ENCODE peak calls at places on chromosomes 16 and 17, in six cellular contexts. U, I, S, Y, H and E are unnamed samples.

GRCh38 chr16:89522287-89522686 is 14.1 kb downstream of the SPG7 start:
- DNase-seq in U (no peak), I (no peak), S (no peak), Y (no peak), H (no peak), E (no peak)

GRCh38 chr16:81136331-81137011 is 40.3 kb upstream of the GCSH start:
- DNase-seq in U (no peak), I (no peak), S (no peak), Y (peak), H (no peak), E (no peak)

GRCh38 chr17:77497578-77497934 is 356.8 kb downstream of the SEC14L1 start:
- DNase-seq in U (no peak), I (no peak), S (no peak), Y (peak), H (no peak), E (no peak)

GRCh38 chr17:83137523-83137922 is 58.1 kb downstream of the METRNL start:
- DNase-seq in U (no peak), I (no peak), S (no peak), Y (peak), H (no peak), E (no peak)

GRCh38 chr17:38421871-38422819 is 6.1 kb upstream of the ARHGAP23 start:
- DNase-seq in U (peak), I (no peak), S (no peak), Y (no peak), H (no peak), E (no peak)

GRCh38 chr16:20001856-20002707 is 71.6 kb downstream of the GPR139 start:
- DNase-seq in U (no peak), I (peak), S (no peak), Y (no peak), H (no peak), E (no peak)

GRCh38 chr17:4968166-4968915 is 724 bp upstream of the SPAG7 start:
- DNase-seq in U (no peak), I (peak), S (no peak), Y (no peak), H (no peak), E (no peak)

GRCh38 chr17:47373002-47373401 is 49.2 kb downstream of the EFCAB13 start:
- DNase-seq in U (no peak), I (no peak), S (no peak), Y (no peak), H (no peak), E (no peak)

GRCh38 chr16:3938843-3939624 is 58.5 kb upstream of the CREBBP start:
- DNase-seq in U (peak), I (peak), S (peak), Y (peak), H (peak), E (peak)

GRCh38 chr17:29583324-29584248 is 5.9 kb downstream of the GIT1 start:
- DNase-seq in U (no peak), I (no peak), S (no peak), Y (no peak), H (peak), E (no peak)

GRCh38 chr17:46044989-46045388 is 45.9 kb downstream of the STH start:
- DNase-seq in U (no peak), I (no peak), S (no peak), Y (no peak), H (no peak), E (no peak)

GRCh38 chr17:27893834-27894503 is 804 bp upstream of the LYRM9 start:
- DNase-seq in U (no peak), I (no peak), S (no peak), Y (no peak), H (no peak), E (no peak)

GRCh38 chr17:41633498-41634197 is 9.3 kb upstream of the KRT17 start:
- DNase-seq in U (peak), I (no peak), S (no peak), Y (no peak), H (no peak), E (no peak)

GRCh38 chr16:49617016-49617569 is 238.8 kb downstream of the ZNF423 start:
- DNase-seq in U (no peak), I (no peak), S (no peak), Y (peak), H (no peak), E (no peak)

GRCh38 chr17:76716146-76716833 is 5.5 kb upstream of the MXRA7 start:
- DNase-seq in U (peak), I (no peak), S (peak), Y (peak), H (no peak), E (peak)

GRCh38 chr17:4405038-4405669 is 28.6 kb upstream of the SPNS3 start:
- DNase-seq in U (no peak), I (no peak), S (no peak), Y (no peak), H (no peak), E (no peak)

GRCh38 chr16:27475561-27475960 is 73.6 kb downstream of the IL21R start:
- DNase-seq in U (peak), I (no peak), S (no peak), Y (peak), H (no peak), E (peak)

GRCh38 chr16:58337090-58337444 is 42.2 kb upstream of the PRSS54 start:
- DNase-seq in U (no peak), I (no peak), S (no peak), Y (no peak), H (no peak), E (no peak)

GRCh38 chr16:2032285-2033056 is 5.8 kb downstream of the NHERF2 start:
- DNase-seq in U (no peak), I (no peak), S (no peak), Y (no peak), H (no peak), E (no peak)

GRCh38 chr17:21019976-21020575 is 22.7 kb downstream of the USP22 start:
- DNase-seq in U (no peak), I (no peak), S (no peak), Y (no peak), H (no peak), E (no peak)

GRCh38 chr17:4739122-4740024 is at the start of the genes CXCL16 and ZMYND15:
- DNase-seq in U (peak), I (peak), S (peak), Y (no peak), H (peak), E (no peak)

DNA sequence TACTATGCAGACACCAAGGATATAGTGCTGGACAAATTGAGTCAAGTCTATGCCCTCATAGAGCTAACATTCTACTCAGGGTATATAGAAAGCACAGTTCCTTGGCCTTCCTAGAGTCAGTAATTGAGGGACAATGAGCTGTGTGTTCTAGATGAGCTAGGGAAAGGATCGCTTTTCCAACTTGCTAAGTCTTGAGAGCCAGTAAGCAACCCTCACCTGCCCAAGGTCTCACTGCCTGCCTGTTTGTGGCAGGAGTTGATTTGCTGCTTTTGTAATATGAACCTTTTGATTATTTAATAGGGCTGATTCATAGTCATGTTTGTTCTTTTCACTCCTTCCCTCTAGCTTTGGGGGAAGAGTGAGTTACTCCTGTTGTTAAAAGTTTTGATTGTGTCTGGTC is 6.5 kb downstream of the DDX42 start:
- DNase-seq in U (peak), I (no peak), S (no peak), Y (no peak), H (no peak), E (no peak)
- H3K27ac ChIP-seq in U (no peak), I (no peak), S (no peak), Y (no peak), H (no peak), E (no peak)

GRCh38 chr17:79986441-79987186 is 49.1 kb downstream of the TBC1D16 start:
- DNase-seq in U (peak), I (no peak), S (no peak), Y (peak), H (peak), E (no peak)

GRCh38 chr17:79987890-79988162 is 47.8 kb downstream of the TBC1D16 start:
- DNase-seq in U (no peak), I (no peak), S (no peak), Y (no peak), H (no peak), E (no peak)

GRCh38 chr17:79989106-79989835 is 46.4 kb downstream of the TBC1D16 start:
- DNase-seq in U (no peak), I (no peak), S (no peak), Y (no peak), H (no peak), E (no peak)

GRCh38 chr17:79987187-79987889 is 48.3 kb downstream of the TBC1D16 start:
- DNase-seq in U (no peak), I (no peak), S (no peak), Y (no peak), H (no peak), E (no peak)

DNA sequence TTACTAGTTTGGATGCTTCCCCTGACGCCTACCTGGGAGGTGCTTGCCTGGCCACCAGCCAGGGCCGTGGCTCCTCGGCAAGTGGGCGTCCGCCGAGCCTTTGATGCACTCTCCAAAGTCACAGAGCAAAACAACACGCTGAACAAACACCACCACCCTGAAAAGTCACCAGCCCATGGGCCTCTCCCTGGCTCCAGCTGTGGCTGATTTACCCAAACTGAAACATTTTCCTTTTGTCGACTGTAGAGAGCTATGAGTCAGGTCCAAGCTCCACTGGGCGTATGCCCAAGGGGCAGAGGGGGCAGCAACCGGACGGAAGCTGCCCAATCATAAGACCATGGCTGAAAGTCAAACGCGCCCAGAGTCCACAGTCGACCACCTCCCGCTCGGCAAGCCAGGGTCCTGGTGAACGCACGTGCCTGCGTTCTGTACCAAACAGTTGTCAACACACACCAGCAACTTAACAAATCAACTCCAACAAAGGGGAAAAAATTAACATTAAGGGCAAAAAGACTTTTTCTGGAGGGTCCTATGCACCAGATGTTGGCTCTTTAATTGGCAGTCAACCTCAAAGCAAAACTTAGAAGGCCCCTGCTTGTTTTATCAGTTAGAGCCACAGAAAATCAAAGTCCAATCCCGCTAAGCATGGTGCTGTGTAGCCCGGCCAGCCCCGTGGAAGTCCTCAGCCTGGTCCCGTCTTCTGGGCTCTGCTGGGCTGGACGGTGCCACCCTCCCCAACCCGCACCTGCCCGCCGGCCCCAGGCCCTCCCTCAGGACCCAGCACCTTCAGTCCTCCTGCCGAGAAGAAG is 47.3 kb downstream of the TBC1D16 start:
- DNase-seq in U (peak), I (no peak), S (no peak), Y (peak), H (no peak), E (peak)
- H3K27ac ChIP-seq in U (peak), I (no peak), S (no peak), Y (peak), H (no peak), E (peak)

GRCh38 chr16:14013571-14014283 is 57.4 kb upstream of the MRTFB start:
- DNase-seq in U (peak), I (peak), S (no peak), Y (no peak), H (peak), E (peak)
- H3K27ac ChIP-seq in U (peak), I (peak), S (no peak), Y (no peak), H (peak), E (peak)

DNA sequence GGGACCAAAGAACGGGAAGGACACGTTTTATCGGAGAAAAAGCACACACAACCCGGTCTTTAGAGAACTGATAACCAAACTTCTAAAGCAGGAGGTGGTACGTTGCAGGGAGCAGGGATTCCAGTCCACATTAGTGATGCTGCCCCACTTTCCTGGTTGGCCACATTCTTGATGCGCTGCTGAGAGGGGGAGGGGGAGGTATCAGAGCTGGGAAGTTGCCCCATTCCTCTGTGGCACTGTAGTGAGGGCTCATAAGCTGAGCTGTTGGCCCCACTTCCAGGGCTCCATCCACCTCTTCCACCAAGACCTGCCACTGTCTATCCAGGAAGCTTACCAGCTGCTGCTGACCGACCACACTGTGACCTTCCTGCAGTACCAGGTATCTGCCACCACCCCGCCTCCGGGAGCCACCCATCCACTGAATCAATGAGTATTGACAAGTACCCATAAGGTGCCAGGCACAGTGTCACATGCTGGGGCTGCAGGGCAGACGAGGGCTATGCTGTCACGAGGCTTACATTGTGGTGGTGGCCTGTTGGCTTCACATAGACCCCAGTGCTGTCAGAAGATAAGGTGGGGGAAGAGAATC is 1.0 kb downstream of the TSEN54 start:
- DNase-seq in U (no peak), I (no peak), S (no peak), Y (no peak), H (no peak), E (no peak)
- H3K27ac ChIP-seq in U (no peak), I (peak), S (peak), Y (no peak), H (peak), E (no peak)

GRCh38 chr16:56681939-56682702 is at the start of gene MT1X:
- DNase-seq in U (peak), I (peak), S (peak), Y (peak), H (peak), E (peak)

GRCh38 chr16:56682703-56683397 is 580 bp downstream of the MT1X start:
- DNase-seq in U (no peak), I (no peak), S (no peak), Y (no peak), H (no peak), E (no peak)

GRCh38 chr16:56684926-56685590 is 2.8 kb downstream of the MT1X start:
- DNase-seq in U (no peak), I (no peak), S (no peak), Y (no peak), H (no peak), E (no peak)

GRCh38 chr16:56684256-56684925 is 2.1 kb downstream of the MT1X start:
- DNase-seq in U (no peak), I (no peak), S (no peak), Y (no peak), H (no peak), E (no peak)

GRCh38 chr16:56683424-56684162 is 1.3 kb downstream of the MT1X start:
- DNase-seq in U (no peak), I (no peak), S (no peak), Y (no peak), H (no peak), E (no peak)
- H3K27ac ChIP-seq in U (no peak), I (no peak), S (no peak), Y (no peak), H (peak), E (no peak)

GRCh38 chr16:249431-249830 is 14.8 kb downstream of the FAM234A start:
- DNase-seq in U (no peak), I (no peak), S (no peak), Y (no peak), H (no peak), E (no peak)

GRCh38 chr16:254461-254860 is 19.8 kb downstream of the FAM234A start:
- DNase-seq in U (no peak), I (no peak), S (no peak), Y (no peak), H (no peak), E (no peak)

GRCh38 chr16:255183-255582 is 20.6 kb downstream of the RGS11 start:
- DNase-seq in U (no peak), I (no peak), S (no peak), Y (no peak), H (no peak), E (no peak)

GRCh38 chr16:253833-254232 is 19.2 kb downstream of the FAM234A start:
- DNase-seq in U (no peak), I (no peak), S (no peak), Y (no peak), H (no peak), E (no peak)

GRCh38 chr16:252366-253337 is 18.0 kb downstream of the FAM234A start:
- DNase-seq in U (no peak), I (no peak), S (no peak), Y (no peak), H (no peak), E (no peak)
- H3K27ac ChIP-seq in U (no peak), I (peak), S (peak), Y (no peak), H (peak), E (no peak)

GRCh38 chr17:39711851-39712250 is 12.0 kb downstream of the ERBB2 start:
- DNase-seq in U (no peak), I (no peak), S (no peak), Y (no peak), H (no peak), E (no peak)

GRCh38 chr17:39709319-39709997 is 9.6 kb downstream of the ERBB2 start:
- DNase-seq in U (no peak), I (no peak), S (no peak), Y (no peak), H (no peak), E (no peak)

GRCh38 chr17:39706921-39707337 is 7.1 kb downstream of the ERBB2 start:
- DNase-seq in U (no peak), I (no peak), S (no peak), Y (no peak), H (no peak), E (no peak)

GRCh38 chr17:39706383-39706782 is 6.5 kb downstream of the ERBB2 start:
- DNase-seq in U (no peak), I (no peak), S (no peak), Y (no peak), H (no peak), E (no peak)

GRCh38 chr17:39709998-39710964 is 10.4 kb downstream of the ERBB2 start:
- DNase-seq in U (no peak), I (no peak), S (no peak), Y (no peak), H (no peak), E (no peak)
- H3K27ac ChIP-seq in U (no peak), I (no peak), S (no peak), Y (no peak), H (no peak), E (no peak)

GRCh38 chr17:54900457-54901229 is at the start of gene TOM1L1:
- DNase-seq in U (peak), I (peak), S (no peak), Y (peak), H (peak), E (peak)

GRCh38 chr17:54899721-54900456 is 763 bp upstream of the TOM1L1 start:
- DNase-seq in U (no peak), I (peak), S (no peak), Y (no peak), H (no peak), E (no peak)

GRCh38 chr17:54902017-54902416 is 1.4 kb downstream of the TOM1L1 start:
- DNase-seq in U (no peak), I (no peak), S (no peak), Y (no peak), H (no peak), E (no peak)

GRCh38 chr17:54902611-54903010 is 2.0 kb downstream of the TOM1L1 start:
- DNase-seq in U (no peak), I (no peak), S (no peak), Y (no peak), H (no peak), E (no peak)

GRCh38 chr17:54901230-54901847 is 687 bp downstream of the TOM1L1 start:
- DNase-seq in U (peak), I (no peak), S (no peak), Y (no peak), H (no peak), E (no peak)
- H3K27ac ChIP-seq in U (no peak), I (peak), S (no peak), Y (no peak), H (no peak), E (no peak)